ENCODE peak calls at places on chromosomes 3 and 15, in seven cellular contexts. M, C, S, Z, Q, U and A are unnamed samples.

GRCh38 chr15:94894056-94894455 is 662.7 kb downstream of the MCTP2 start:
- DNase-seq in M (no peak), C (no peak), S (no peak), Z (no peak), Q (no peak), U (no peak), A (no peak)

GRCh38 chr15:25237291-25237978 is 201.4 kb downstream of the UBE3A start:
- DNase-seq in M (no peak), C (no peak), S (peak), Z (no peak), Q (no peak), U (no peak), A (no peak)

GRCh38 chr3:43621406-43621973 is 321 bp downstream of the ANO10 start:
- DNase-seq in M (no peak), C (no peak), S (peak), Z (no peak), Q (no peak), U (no peak), A (no peak)

GRCh38 chr3:125068265-125068664 is 12.5 kb upstream of the HEG1 start:
- DNase-seq in M (no peak), C (no peak), S (no peak), Z (no peak), Q (no peak), U (no peak), A (no peak)

GRCh38 chr15:101124731-101125558 is 126.9 kb downstream of the CHSY1 start:
- DNase-seq in M (peak), C (peak), S (no peak), Z (no peak), Q (no peak), U (peak), A (peak)

GRCh38 chr15:37015476-37015875 is 84.9 kb downstream of the MEIS2 start:
- DNase-seq in M (peak), C (peak), S (no peak), Z (no peak), Q (no peak), U (no peak), A (no peak)

GRCh38 chr3:190175490-190175889 is 54.8 kb upstream of the P3H2 start:
- DNase-seq in M (peak), C (no peak), S (no peak), Z (no peak), Q (no peak), U (no peak), A (no peak)

GRCh38 chr3:33437556-33438283 is 2.5 kb downstream of the UBP1 start:
- DNase-seq in M (peak), C (peak), S (no peak), Z (no peak), Q (no peak), U (no peak), A (no peak)

GRCh38 chr3:101784850-101785613 is 6.0 kb downstream of the NXPE3 start:
- DNase-seq in M (no peak), C (no peak), S (no peak), Z (no peak), Q (no peak), U (no peak), A (no peak)

GRCh38 chr15:66285462-66286280 is 7.7 kb upstream of the DIS3L start:
- DNase-seq in M (peak), C (no peak), S (no peak), Z (no peak), Q (no peak), U (no peak), A (no peak)

GRCh38 chr3:32399030-32399620 is 7.5 kb downstream of the CMTM7 start:
- DNase-seq in M (peak), C (peak), S (no peak), Z (no peak), Q (peak), U (peak), A (no peak)

GRCh38 chr15:36472672-36473071 is 106.8 kb upstream of the CDIN1 start:
- DNase-seq in M (no peak), C (no peak), S (no peak), Z (no peak), Q (no peak), U (no peak), A (no peak)

GRCh38 chr3:164465172-164465571 is 613.1 kb downstream of the SI start:
- DNase-seq in M (peak), C (peak), S (no peak), Z (no peak), Q (no peak), U (no peak), A (peak)

GRCh38 chr3:36381311-36381956 is 1.1 kb downstream of the STAC start:
- DNase-seq in M (no peak), C (peak), S (no peak), Z (no peak), Q (peak), U (no peak), A (no peak)

GRCh38 chr3:66808891-66809578 is 189.1 kb upstream of the KBTBD8 start:
- DNase-seq in M (no peak), C (no peak), S (no peak), Z (no peak), Q (no peak), U (no peak), A (no peak)

GRCh38 chr15:90099868-90100854 is 2.1 kb downstream of the IDH2 start:
- DNase-seq in M (peak), C (peak), S (peak), Z (no peak), Q (no peak), U (no peak), A (peak)

GRCh38 chr3:69763976-69764851 is 24.9 kb downstream of the MITF start:
- DNase-seq in M (no peak), C (no peak), S (no peak), Z (no peak), Q (no peak), U (no peak), A (no peak)

GRCh38 chr15:69953816-69954215 is 143.9 kb downstream of the TLE3 start:
- DNase-seq in M (no peak), C (no peak), S (no peak), Z (no peak), Q (no peak), U (no peak), A (no peak)

GRCh38 chr3:63344676-63345075 is 66.6 kb downstream of the SYNPR start:
- DNase-seq in M (no peak), C (no peak), S (no peak), Z (no peak), Q (no peak), U (no peak), A (no peak)

GRCh38 chr3:130433306-130433705 is 83.7 kb upstream of the COL6A6 start:
- DNase-seq in M (no peak), C (no peak), S (no peak), Z (no peak), Q (no peak), U (no peak), A (no peak)

GRCh38 chr15:70274255-70274654 is 176.5 kb upstream of the TLE3 start:
- DNase-seq in M (no peak), C (no peak), S (no peak), Z (no peak), Q (no peak), U (no peak), A (no peak)

GRCh38 chr3:175951047-175951694 is 1092.0 kb downstream of the NAALADL2 start:
- DNase-seq in M (no peak), C (peak), S (no peak), Z (no peak), Q (no peak), U (no peak), A (no peak)

GRCh38 chr3:168251371-168251770 is 155.6 kb upstream of the GOLIM4 start:
- DNase-seq in M (no peak), C (no peak), S (no peak), Z (no peak), Q (no peak), U (no peak), A (no peak)

GRCh38 chr3:10519236-10519635 is 13.8 kb upstream of the ATP2B2 start:
- DNase-seq in M (no peak), C (no peak), S (no peak), Z (no peak), Q (no peak), U (no peak), A (no peak)

GRCh38 chr3:146274833-146275232 is 23.9 kb upstream of the PLSCR4 start:
- DNase-seq in M (peak), C (peak), S (no peak), Z (no peak), Q (no peak), U (no peak), A (peak)

GRCh38 chr15:81168680-81169079 is 28.0 kb upstream of the IL16 start:
- DNase-seq in M (no peak), C (no peak), S (no peak), Z (no peak), Q (no peak), U (no peak), A (no peak)

GRCh38 chr15:68794869-68795268 is 25.8 kb downstream of the ANP32A start:
- DNase-seq in M (peak), C (peak), S (no peak), Z (no peak), Q (no peak), U (no peak), A (no peak)
- TF ChIP-seq CTCF in M (no peak), C (no peak), S (no peak), Z (no peak), Q (no peak), U (no peak), A (no peak)

GRCh38 chr15:41954036-41954435 is 18.3 kb downstream of the EHD4 start:
- DNase-seq in M (no peak), C (no peak), S (no peak), Z (no peak), Q (no peak), U (no peak), A (no peak)

GRCh38 chr15:41957021-41957897 is 15.1 kb downstream of the EHD4 start:
- DNase-seq in M (no peak), C (no peak), S (no peak), Z (no peak), Q (no peak), U (no peak), A (no peak)

GRCh38 chr15:41958002-41958420 is 14.3 kb downstream of the EHD4 start:
- DNase-seq in M (no peak), C (no peak), S (no peak), Z (no peak), Q (no peak), U (no peak), A (no peak)

GRCh38 chr15:41955100-41955499 is 17.3 kb downstream of the EHD4 start:
- DNase-seq in M (no peak), C (no peak), S (no peak), Z (no peak), Q (no peak), U (no peak), A (no peak)

DNA sequence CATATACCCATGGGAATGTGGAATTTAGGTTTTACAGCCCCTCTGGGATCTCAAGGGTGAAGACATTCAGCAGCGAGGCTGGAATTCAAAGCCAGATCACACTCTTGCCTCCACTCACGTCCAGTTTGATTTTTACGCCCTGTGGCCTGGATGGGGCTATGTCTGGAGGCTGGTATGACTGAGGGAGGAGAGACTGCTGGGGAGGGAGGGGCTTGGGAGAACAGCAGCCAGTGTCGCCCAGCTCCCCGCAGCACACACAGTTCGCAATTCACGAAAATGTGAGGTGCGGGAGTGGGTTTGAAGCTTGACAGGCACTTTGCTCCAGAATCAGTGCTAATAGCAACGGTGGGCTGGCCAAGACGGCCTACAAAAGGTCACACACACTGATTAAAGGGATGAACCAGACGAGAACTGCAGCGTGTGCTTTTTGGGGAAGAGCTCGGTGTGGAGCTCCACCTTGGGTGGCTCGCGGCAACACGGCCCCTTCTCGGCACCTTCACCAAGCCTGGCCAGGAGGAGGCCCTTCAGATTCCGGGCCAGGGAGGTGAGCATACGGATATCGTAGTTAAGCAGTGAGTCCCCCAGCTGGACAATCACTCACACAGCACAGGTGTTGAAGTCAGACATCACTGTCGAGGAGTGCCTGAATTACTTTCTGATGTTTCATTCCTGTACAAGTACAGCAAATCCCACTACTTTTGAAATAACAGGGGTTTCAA is 16.4 kb downstream of the EHD4 start:
- DNase-seq in M (no peak), C (no peak), S (no peak), Z (no peak), Q (no peak), U (no peak), A (no peak)
- TF ChIP-seq CTCF in M (no peak), C (no peak), S (no peak), Z (no peak), Q (no peak), U (no peak), A (no peak)

GRCh38 chr3:171867976-171868375 is 24.8 kb downstream of the TMEM212 start:
- DNase-seq in M (no peak), C (peak), S (no peak), Z (no peak), Q (no peak), U (no peak), A (no peak)
- TF ChIP-seq CTCF in M (peak), C (peak), S (no peak), Z (peak), Q (peak), U (no peak), A (peak)

GRCh38 chr15:60590935-60591490 is 112.1 kb upstream of the ICE2 start:
- DNase-seq in M (peak), C (peak), S (peak), Z (no peak), Q (peak), U (peak), A (no peak)
- TF ChIP-seq CTCF in M (no peak), C (no peak), S (peak), Z (peak), Q (no peak), U (no peak), A (no peak)

DNA sequence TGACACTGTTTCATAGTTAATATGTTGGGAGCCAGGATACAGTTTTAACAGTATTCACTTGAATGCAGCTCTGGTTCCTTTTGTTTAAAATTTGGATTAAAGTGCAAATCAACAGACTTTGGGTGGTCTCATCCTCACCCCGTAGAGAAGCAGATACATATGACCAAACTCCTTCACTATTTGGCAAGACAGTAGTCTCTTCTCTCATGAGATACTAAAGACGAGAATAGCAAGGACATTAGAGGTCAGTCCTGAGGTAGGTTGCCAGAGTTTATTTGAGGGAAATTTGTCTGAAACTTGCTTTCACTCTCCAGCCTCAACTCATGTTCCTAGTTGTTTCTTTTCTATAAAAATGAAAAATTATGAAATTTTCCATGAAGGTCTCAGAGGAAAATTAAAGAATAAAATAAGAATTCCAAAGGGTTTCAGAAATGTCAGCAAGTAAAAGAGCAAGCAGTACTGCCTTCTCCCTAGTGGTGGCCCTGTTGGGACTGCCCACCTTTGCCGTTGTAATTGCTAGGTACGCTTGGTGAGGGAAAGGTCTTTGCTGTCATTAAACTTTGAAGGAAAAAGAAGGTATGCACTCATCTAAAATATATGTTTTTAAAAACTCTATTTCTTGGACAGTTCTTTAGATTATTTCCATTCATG is 111.2 kb downstream of the CMSS1 start:
- DNase-seq in M (no peak), C (no peak), S (no peak), Z (no peak), Q (no peak), U (no peak), A (no peak)
- TF ChIP-seq CTCF in M (peak), C (peak), S (peak), Z (peak), Q (peak), U (no peak), A (no peak)

GRCh38 chr3:150581174-150581573 is 21.9 kb upstream of the SELENOT start:
- DNase-seq in M (no peak), C (no peak), S (no peak), Z (no peak), Q (no peak), U (no peak), A (no peak)

GRCh38 chr3:150582620-150583019 is 20.5 kb upstream of the SELENOT start:
- DNase-seq in M (no peak), C (no peak), S (no peak), Z (no peak), Q (no peak), U (no peak), A (no peak)

GRCh38 chr3:150583028-150583427 is 20.1 kb upstream of the SELENOT start:
- DNase-seq in M (no peak), C (no peak), S (no peak), Z (no peak), Q (no peak), U (no peak), A (no peak)

GRCh38 chr3:150577854-150578253 is 25.3 kb upstream of the SELENOT start:
- DNase-seq in M (peak), C (peak), S (no peak), Z (no peak), Q (no peak), U (no peak), A (no peak)
- TF ChIP-seq CTCF in M (peak), C (no peak), S (no peak), Z (no peak), Q (peak), U (no peak), A (no peak)